ENCODE peak calls at places on chromosomes 3 and 15, in ten cellular contexts. N is IMR-90, O is fibroblast of lung, F is body of pancreas, Y is right atrium auricular region, P is PC-9, K is ascending aorta, W is mucosa of descending colon, S is coronary artery, T is tibial nerve. M is an unnamed sample.

GRCh38 chr3:143973352-143974021 is 1.9 kb downstream of the DIPK2A start:
- DNase-seq in N (peak), O (peak), F (no peak), Y (no peak), P (no peak), K (no peak), W (no peak), S (peak), T (peak), M (no peak)

GRCh38 chr3:114441386-114441785 is 147.6 kb downstream of the TIGIT start:
- DNase-seq in N (no peak), O (no peak), F (no peak), Y (no peak), P (no peak), K (no peak), W (no peak), S (no peak), T (no peak), M (no peak)

GRCh38 chr3:24598691-24599090 is 104.0 kb upstream of the THRB start:
- DNase-seq in N (no peak), O (peak), F (peak), Y (no peak), P (peak), K (no peak), W (no peak), S (no peak), T (no peak), M (no peak)

GRCh38 chr3:59127071-59127470 is 77.2 kb upstream of the CFAP20DC start:
- DNase-seq in N (peak), O (peak), F (no peak), Y (no peak), P (no peak), K (no peak), W (no peak), S (no peak), T (no peak), M (peak)

GRCh38 chr3:134392336-134392983 is 18.2 kb upstream of the AMOTL2 start:
- DNase-seq in N (peak), O (peak), F (no peak), Y (peak), P (no peak), K (no peak), W (no peak), S (no peak), T (peak), M (no peak)

GRCh38 chr15:66876423-66876730 is 174.3 kb downstream of the SMAD6 start:
- DNase-seq in N (no peak), O (no peak), F (no peak), Y (no peak), P (no peak), K (no peak), W (no peak), S (peak), T (no peak), M (no peak)

GRCh38 chr3:194539498-194539897 is 52.7 kb upstream of the ATP13A3 start:
- DNase-seq in N (no peak), O (no peak), F (no peak), Y (no peak), P (peak), K (no peak), W (no peak), S (no peak), T (no peak), M (no peak)

GRCh38 chr3:1079641-1080040 is 13.2 kb upstream of the CNTN6 start:
- DNase-seq in N (no peak), O (no peak), F (no peak), Y (no peak), P (no peak), K (no peak), W (no peak), S (no peak), T (no peak), M (no peak)

GRCh38 chr3:129558772-129559564 is 16.0 kb downstream of the H1-8 start:
- DNase-seq in N (peak), O (peak), F (no peak), Y (no peak), P (peak), K (no peak), W (peak), S (no peak), T (no peak), M (peak)

GRCh38 chr3:123042413-123042812 is 14.8 kb upstream of the SEMA5B start:
- DNase-seq in N (no peak), O (no peak), F (no peak), Y (no peak), P (no peak), K (no peak), W (no peak), S (no peak), T (no peak), M (no peak)

GRCh38 chr3:17579289-17580031 is 163.0 kb downstream of the TBC1D5 start:
- DNase-seq in N (peak), O (peak), F (no peak), Y (no peak), P (no peak), K (no peak), W (no peak), S (no peak), T (no peak), M (no peak)

GRCh38 chr3:46496745-46497555 is 826 bp upstream of the RTP3 start:
- DNase-seq in N (peak), O (no peak), F (no peak), Y (no peak), P (no peak), K (no peak), W (no peak), S (no peak), T (no peak), M (no peak)

GRCh38 chr3:193829781-193830180 is 236.8 kb downstream of the OPA1 start:
- DNase-seq in N (peak), O (peak), F (peak), Y (no peak), P (peak), K (no peak), W (no peak), S (no peak), T (no peak), M (no peak)

GRCh38 chr15:28094732-28095521 is 4.2 kb downstream of the OCA2 start:
- DNase-seq in N (no peak), O (no peak), F (peak), Y (peak), P (no peak), K (no peak), W (peak), S (peak), T (no peak), M (no peak)
- H3K4me3 ChIP-seq in N (no peak), O (no peak), F (no peak), Y (peak), P (no peak), K (peak), W (peak), S (peak), T (peak), M (peak)

DNA sequence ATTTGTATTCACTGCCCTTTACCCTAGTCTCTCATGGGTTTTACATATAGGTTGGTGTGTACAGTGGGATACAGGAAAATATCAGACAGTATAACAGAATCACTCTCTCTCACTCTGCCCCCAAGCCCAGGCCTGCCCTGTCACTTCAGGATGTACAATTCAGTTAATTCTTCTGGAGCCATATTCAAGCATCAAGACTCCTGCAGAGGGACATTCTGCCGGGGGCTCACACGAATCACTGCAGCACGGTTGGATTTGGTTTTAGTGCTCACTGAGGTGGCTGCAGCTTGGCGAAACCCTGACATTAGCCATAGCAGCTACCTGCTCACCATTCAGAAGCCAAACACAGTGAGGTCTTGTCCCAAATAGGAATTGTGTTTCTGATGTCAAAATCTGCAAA is 83.0 kb downstream of the CHSY1 start:
- DNase-seq in N (no peak), O (no peak), F (no peak), Y (no peak), P (no peak), K (no peak), W (no peak), S (no peak), T (no peak), M (no peak)
- H3K4me3 ChIP-seq in N (no peak), O (no peak), F (no peak), Y (no peak), P (no peak), K (no peak), W (no peak), S (no peak), T (no peak), M (no peak)

GRCh38 chr15:70701891-70702568 is 61.3 kb downstream of the UACA start:
- DNase-seq in N (peak), O (peak), F (no peak), Y (no peak), P (no peak), K (no peak), W (no peak), S (no peak), T (no peak), M (no peak)

GRCh38 chr15:70703066-70703465 is 60.3 kb downstream of the UACA start:
- DNase-seq in N (no peak), O (peak), F (no peak), Y (no peak), P (no peak), K (no peak), W (no peak), S (no peak), T (no peak), M (no peak)

GRCh38 chr15:70704166-70704565 is 59.2 kb downstream of the UACA start:
- DNase-seq in N (no peak), O (no peak), F (no peak), Y (no peak), P (no peak), K (no peak), W (no peak), S (no peak), T (no peak), M (no peak)

GRCh38 chr15:70703483-70703882 is 59.9 kb downstream of the UACA start:
- DNase-seq in N (no peak), O (peak), F (no peak), Y (no peak), P (no peak), K (no peak), W (no peak), S (no peak), T (no peak), M (no peak)

DNA sequence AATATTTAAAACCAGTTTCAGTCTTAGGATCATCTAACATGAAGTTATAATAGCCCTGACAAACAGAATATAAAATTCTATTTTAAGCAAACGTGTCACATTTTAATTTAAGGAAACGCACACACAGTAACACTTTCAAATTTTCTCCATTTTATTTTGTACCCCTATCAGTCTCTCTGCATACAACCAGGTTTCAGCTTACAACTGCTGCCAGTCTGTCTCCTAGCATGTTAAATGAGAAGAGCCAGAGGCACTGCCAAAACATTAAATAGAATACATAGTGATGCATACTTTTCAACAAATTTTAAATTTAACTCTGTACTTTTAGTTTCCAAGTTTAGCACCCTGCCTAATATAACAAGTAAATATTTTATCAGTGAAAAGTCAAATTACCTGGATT is 60.8 kb downstream of the UACA start:
- DNase-seq in N (no peak), O (no peak), F (no peak), Y (no peak), P (no peak), K (no peak), W (no peak), S (no peak), T (no peak), M (no peak)
- H3K4me3 ChIP-seq in N (no peak), O (peak), F (no peak), Y (no peak), P (no peak), K (peak), W (no peak), S (peak), T (peak), M (no peak)

GRCh38 chr3:32868719-32869512 is 51.1 kb downstream of the TRIM71 start:
- DNase-seq in N (no peak), O (no peak), F (no peak), Y (no peak), P (no peak), K (no peak), W (no peak), S (no peak), T (no peak), M (no peak)
- H3K4me3 ChIP-seq in N (no peak), O (no peak), F (no peak), Y (no peak), P (no peak), K (no peak), W (no peak), S (no peak), T (no peak), M (no peak)

GRCh38 chr15:34719051-34719882 is 35.5 kb downstream of the GJD2 start:
- DNase-seq in N (no peak), O (no peak), F (no peak), Y (no peak), P (no peak), K (no peak), W (no peak), S (no peak), T (no peak), M (no peak)

GRCh38 chr15:34721802-34722795 is 32.7 kb downstream of the GJD2 start:
- DNase-seq in N (peak), O (peak), F (peak), Y (peak), P (no peak), K (peak), W (no peak), S (peak), T (peak), M (no peak)

GRCh38 chr15:34719883-34720148 is 35.0 kb downstream of the GJD2 start:
- DNase-seq in N (no peak), O (no peak), F (no peak), Y (no peak), P (no peak), K (no peak), W (no peak), S (no peak), T (no peak), M (no peak)

GRCh38 chr15:34724486-34724885 is 30.3 kb downstream of the GJD2 start:
- DNase-seq in N (no peak), O (no peak), F (no peak), Y (no peak), P (no peak), K (no peak), W (no peak), S (no peak), T (no peak), M (no peak)

GRCh38 chr15:34721157-34721801 is 33.5 kb downstream of the GJD2 start:
- DNase-seq in N (no peak), O (no peak), F (no peak), Y (no peak), P (no peak), K (no peak), W (no peak), S (no peak), T (no peak), M (no peak)
- H3K4me3 ChIP-seq in N (no peak), O (no peak), F (no peak), Y (no peak), P (no peak), K (peak), W (no peak), S (no peak), T (peak), M (no peak)

GRCh38 chr15:59437777-59438574 is at the start of gene FAM81A:
- DNase-seq in N (peak), O (peak), F (peak), Y (peak), P (peak), K (peak), W (peak), S (peak), T (peak), M (no peak)

GRCh38 chr15:59434481-59434880 is 3.5 kb upstream of the FAM81A start:
- DNase-seq in N (no peak), O (peak), F (no peak), Y (no peak), P (peak), K (no peak), W (no peak), S (no peak), T (no peak), M (no peak)

GRCh38 chr15:59438891-59439290 is 905 bp downstream of the FAM81A start:
- DNase-seq in N (no peak), O (no peak), F (no peak), Y (no peak), P (no peak), K (no peak), W (peak), S (no peak), T (no peak), M (no peak)

GRCh38 chr15:59437473-59437776 is 561 bp upstream of the FAM81A start:
- DNase-seq in N (no peak), O (no peak), F (no peak), Y (no peak), P (no peak), K (no peak), W (no peak), S (no peak), T (no peak), M (no peak)

DNA sequence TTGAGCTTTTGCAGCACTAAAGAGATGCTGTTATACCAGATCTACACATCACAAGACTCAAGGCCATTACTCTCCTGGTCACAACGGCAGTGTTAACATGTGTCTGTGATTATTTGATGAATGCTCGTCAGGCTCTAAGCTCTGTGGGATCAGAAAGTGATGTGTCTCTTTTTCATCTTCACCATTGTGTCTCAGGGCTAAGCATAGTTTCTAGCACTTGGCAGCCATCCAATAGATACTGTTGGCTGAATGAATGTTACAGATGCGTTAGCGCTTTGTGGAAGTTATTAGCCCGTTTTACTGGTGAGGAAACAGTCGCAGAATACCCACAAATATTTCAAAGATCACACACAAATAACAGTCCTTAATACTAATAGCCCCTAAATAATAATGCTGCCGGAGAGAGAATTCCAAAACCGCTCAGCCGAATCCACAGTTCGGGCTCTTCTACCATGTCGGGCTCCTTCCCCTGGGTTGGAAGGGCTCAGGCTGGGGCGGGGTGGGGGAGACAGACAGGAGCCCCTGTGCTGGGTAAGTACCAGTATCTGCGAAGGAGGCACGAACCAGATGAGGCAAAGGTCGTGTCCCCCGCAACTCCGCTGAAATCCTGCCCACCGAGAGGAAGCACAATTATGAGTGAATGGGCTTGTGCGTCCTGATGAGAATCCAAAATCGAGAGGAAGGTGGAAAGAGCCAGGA is 1.1 kb upstream of the FAM81A start:
- DNase-seq in N (no peak), O (no peak), F (no peak), Y (no peak), P (no peak), K (no peak), W (no peak), S (no peak), T (no peak), M (no peak)
- H3K4me3 ChIP-seq in N (no peak), O (peak), F (no peak), Y (peak), P (no peak), K (peak), W (no peak), S (peak), T (peak), M (peak)

DNA sequence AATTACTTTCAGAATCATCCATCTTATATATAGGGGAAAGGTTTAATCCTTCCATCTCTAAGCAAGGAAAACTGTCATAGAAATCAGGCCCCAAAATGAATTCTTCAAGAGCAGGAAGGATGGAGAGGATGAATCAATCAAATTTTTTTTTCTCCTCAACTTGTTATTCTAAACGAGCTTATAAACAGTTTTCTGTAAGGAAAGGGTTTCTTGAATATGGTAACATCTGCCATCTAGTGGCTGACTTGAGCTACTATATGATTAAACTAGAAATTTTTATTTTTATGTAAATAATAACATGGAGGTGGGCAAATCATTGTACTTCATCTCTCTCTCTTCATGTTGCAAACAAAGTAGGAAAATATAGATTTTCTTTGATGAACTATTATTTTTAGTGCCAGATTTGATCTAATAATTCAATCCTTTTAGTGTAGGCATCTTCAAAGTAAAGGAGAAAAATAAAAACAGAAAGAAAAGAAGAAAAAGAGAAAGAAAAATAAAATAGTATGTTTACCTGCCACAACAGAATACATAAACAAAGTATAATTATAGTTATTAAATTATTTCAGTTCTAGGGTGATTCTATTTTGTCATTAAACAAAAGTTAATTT is 146.6 kb downstream of the SERPINI1 start:
- DNase-seq in N (peak), O (peak), F (no peak), Y (no peak), P (peak), K (no peak), W (no peak), S (no peak), T (no peak), M (no peak)
- H3K4me3 ChIP-seq in N (no peak), O (no peak), F (no peak), Y (no peak), P (no peak), K (no peak), W (no peak), S (peak), T (peak), M (no peak)

DNA sequence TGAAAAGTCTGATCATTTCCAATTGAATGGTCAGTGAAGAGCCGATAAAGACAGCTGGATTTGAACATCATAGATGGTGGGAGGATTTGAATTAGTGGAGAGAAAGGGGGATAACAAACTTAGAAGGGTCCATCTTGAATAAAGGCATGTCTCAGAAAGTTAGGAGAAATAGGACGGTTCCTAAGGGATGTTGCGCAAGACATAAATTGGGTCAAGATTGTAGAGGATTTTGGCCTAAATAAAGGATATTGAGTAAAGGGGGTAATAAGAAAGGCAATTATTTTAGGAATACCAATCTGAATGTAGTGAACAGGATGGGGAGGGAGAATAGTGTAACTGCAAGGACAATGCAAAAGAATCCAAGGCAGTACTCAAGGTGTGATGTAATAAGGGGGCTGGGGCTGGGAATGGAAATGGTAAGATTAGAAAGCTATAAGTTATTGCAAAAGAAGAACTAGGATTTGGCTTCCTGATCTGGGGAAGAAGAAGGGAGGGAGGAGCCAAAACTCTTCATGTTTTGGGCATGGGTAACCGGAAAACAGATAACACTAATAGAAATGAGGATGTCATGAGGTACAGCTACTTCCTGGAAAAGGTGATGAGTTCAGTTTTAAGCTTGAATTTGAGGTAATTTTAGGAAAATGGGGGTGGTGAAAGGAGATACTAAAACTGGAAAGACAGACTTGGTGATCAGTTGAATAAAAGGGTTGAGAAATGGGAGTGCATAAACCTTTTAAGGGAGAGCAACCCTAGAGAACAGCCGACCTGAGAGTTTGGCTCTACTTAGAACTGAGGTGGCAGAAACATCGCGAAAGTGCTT is 17.3 kb upstream of the TRPC1 start:
- DNase-seq in N (no peak), O (no peak), F (no peak), Y (no peak), P (no peak), K (no peak), W (no peak), S (no peak), T (no peak), M (no peak)
- H3K4me3 ChIP-seq in N (no peak), O (no peak), F (no peak), Y (no peak), P (no peak), K (no peak), W (no peak), S (no peak), T (no peak), M (no peak)

GRCh38 chr3:136350557-136350956 is 100.4 kb downstream of the PCCB start:
- DNase-seq in N (peak), O (peak), F (no peak), Y (no peak), P (no peak), K (no peak), W (no peak), S (no peak), T (no peak), M (no peak)
- H3K4me3 ChIP-seq in N (peak), O (no peak), F (no peak), Y (no peak), P (no peak), K (no peak), W (no peak), S (no peak), T (no peak), M (no peak)